ENCODE peak calls at places on chromosome 1, in six cellular contexts. One of them, this sample, is unnamed.

GRCh38 chr1:201885531-201886075 is 3.1 kb upstream of the SHISA4 start:
- DNase-seq in central memory CD8-positive, alpha-beta T cell: no peak
- DNase-seq in cardiac muscle cell: no peak
- DNase-seq in activated CD4-positive, alpha-beta T cell treated with anti-CD3 and anti-CD28 coated beads, Interleukin-2, amount 10 ng/mL, durations not matched to agents 7 days and 5 days: no peak
- DNase-seq in activated CD8-positive, alpha-beta memory T cell treated with anti-CD3 and anti-CD28 coated beads for 4 hours: no peak
- DNase-seq in HCT116: peak
- DNase-seq in this sample: no peak

GRCh38 chr1:155940993-155941844 is at the start of gene RXFP4:
- DNase-seq in central memory CD8-positive, alpha-beta T cell: no peak
- DNase-seq in cardiac muscle cell: no peak
- DNase-seq in activated CD4-positive, alpha-beta T cell treated with anti-CD3 and anti-CD28 coated beads, Interleukin-2, amount 10 ng/mL, durations not matched to agents 7 days and 5 days: no peak
- DNase-seq in activated CD8-positive, alpha-beta memory T cell treated with anti-CD3 and anti-CD28 coated beads for 4 hours: no peak
- DNase-seq in HCT116: no peak
- DNase-seq in this sample: no peak

GRCh38 chr1:70486676-70487470 is 75.8 kb downstream of the CTH start:
- DNase-seq in central memory CD8-positive, alpha-beta T cell: no peak
- DNase-seq in cardiac muscle cell: no peak
- DNase-seq in activated CD4-positive, alpha-beta T cell treated with anti-CD3 and anti-CD28 coated beads, Interleukin-2, amount 10 ng/mL, durations not matched to agents 7 days and 5 days: no peak
- DNase-seq in activated CD8-positive, alpha-beta memory T cell treated with anti-CD3 and anti-CD28 coated beads for 4 hours: no peak
- DNase-seq in HCT116: no peak
- DNase-seq in this sample: no peak

GRCh38 chr1:54317084-54317483 is 89.1 kb downstream of the SSBP3 start:
- DNase-seq in central memory CD8-positive, alpha-beta T cell: no peak
- DNase-seq in cardiac muscle cell: no peak
- DNase-seq in activated CD4-positive, alpha-beta T cell treated with anti-CD3 and anti-CD28 coated beads, Interleukin-2, amount 10 ng/mL, durations not matched to agents 7 days and 5 days: no peak
- DNase-seq in activated CD8-positive, alpha-beta memory T cell treated with anti-CD3 and anti-CD28 coated beads for 4 hours: no peak
- DNase-seq in HCT116: no peak
- DNase-seq in this sample: no peak

GRCh38 chr1:151907363-151908139 is 1.8 kb downstream of the THEM4 start:
- DNase-seq in central memory CD8-positive, alpha-beta T cell: no peak
- DNase-seq in cardiac muscle cell: no peak
- DNase-seq in activated CD4-positive, alpha-beta T cell treated with anti-CD3 and anti-CD28 coated beads, Interleukin-2, amount 10 ng/mL, durations not matched to agents 7 days and 5 days: peak
- DNase-seq in activated CD8-positive, alpha-beta memory T cell treated with anti-CD3 and anti-CD28 coated beads for 4 hours: no peak
- DNase-seq in HCT116: peak
- DNase-seq in this sample: no peak

GRCh38 chr1:117780981-117781475 is 148.4 kb downstream of the GDAP2 start:
- DNase-seq in central memory CD8-positive, alpha-beta T cell: no peak
- DNase-seq in cardiac muscle cell: no peak
- DNase-seq in activated CD4-positive, alpha-beta T cell treated with anti-CD3 and anti-CD28 coated beads, Interleukin-2, amount 10 ng/mL, durations not matched to agents 7 days and 5 days: no peak
- DNase-seq in activated CD8-positive, alpha-beta memory T cell treated with anti-CD3 and anti-CD28 coated beads for 4 hours: no peak
- DNase-seq in HCT116: no peak
- DNase-seq in this sample: no peak

GRCh38 chr1:223142795-223143759 is at the start of gene TLR5:
- DNase-seq in central memory CD8-positive, alpha-beta T cell: peak
- DNase-seq in cardiac muscle cell: peak
- DNase-seq in activated CD4-positive, alpha-beta T cell treated with anti-CD3 and anti-CD28 coated beads, Interleukin-2, amount 10 ng/mL, durations not matched to agents 7 days and 5 days: peak
- DNase-seq in activated CD8-positive, alpha-beta memory T cell treated with anti-CD3 and anti-CD28 coated beads for 4 hours: peak
- DNase-seq in HCT116: peak
- DNase-seq in this sample: peak

GRCh38 chr1:211236633-211237321 is 22.4 kb upstream of the RCOR3 start:
- DNase-seq in central memory CD8-positive, alpha-beta T cell: no peak
- DNase-seq in cardiac muscle cell: no peak
- DNase-seq in activated CD4-positive, alpha-beta T cell treated with anti-CD3 and anti-CD28 coated beads, Interleukin-2, amount 10 ng/mL, durations not matched to agents 7 days and 5 days: no peak
- DNase-seq in activated CD8-positive, alpha-beta memory T cell treated with anti-CD3 and anti-CD28 coated beads for 4 hours: no peak
- DNase-seq in HCT116: no peak
- DNase-seq in this sample: no peak

GRCh38 chr1:15758953-15759661 is 512 bp downstream of the FBLIM1 start:
- DNase-seq in central memory CD8-positive, alpha-beta T cell: no peak
- DNase-seq in cardiac muscle cell: peak
- DNase-seq in activated CD4-positive, alpha-beta T cell treated with anti-CD3 and anti-CD28 coated beads, Interleukin-2, amount 10 ng/mL, durations not matched to agents 7 days and 5 days: no peak
- DNase-seq in activated CD8-positive, alpha-beta memory T cell treated with anti-CD3 and anti-CD28 coated beads for 4 hours: no peak
- DNase-seq in HCT116: no peak
- DNase-seq in this sample: no peak

GRCh38 chr1:51192213-51192843 is 43.7 kb upstream of the RNF11 start:
- DNase-seq in central memory CD8-positive, alpha-beta T cell: peak
- DNase-seq in cardiac muscle cell: peak
- DNase-seq in activated CD4-positive, alpha-beta T cell treated with anti-CD3 and anti-CD28 coated beads, Interleukin-2, amount 10 ng/mL, durations not matched to agents 7 days and 5 days: peak
- DNase-seq in activated CD8-positive, alpha-beta memory T cell treated with anti-CD3 and anti-CD28 coated beads for 4 hours: no peak
- DNase-seq in HCT116: peak
- DNase-seq in this sample: peak

GRCh38 chr1:152673016-152673415 is 2.1 kb upstream of the LCE2C start:
- DNase-seq in central memory CD8-positive, alpha-beta T cell: no peak
- DNase-seq in cardiac muscle cell: no peak
- DNase-seq in activated CD4-positive, alpha-beta T cell treated with anti-CD3 and anti-CD28 coated beads, Interleukin-2, amount 10 ng/mL, durations not matched to agents 7 days and 5 days: no peak
- DNase-seq in activated CD8-positive, alpha-beta memory T cell treated with anti-CD3 and anti-CD28 coated beads for 4 hours: no peak
- DNase-seq in HCT116: no peak
- DNase-seq in this sample: no peak

GRCh38 chr1:198700396-198700795 is 61.6 kb downstream of the PTPRC start:
- DNase-seq in central memory CD8-positive, alpha-beta T cell: no peak
- DNase-seq in cardiac muscle cell: no peak
- DNase-seq in activated CD4-positive, alpha-beta T cell treated with anti-CD3 and anti-CD28 coated beads, Interleukin-2, amount 10 ng/mL, durations not matched to agents 7 days and 5 days: no peak
- DNase-seq in activated CD8-positive, alpha-beta memory T cell treated with anti-CD3 and anti-CD28 coated beads for 4 hours: no peak
- DNase-seq in HCT116: no peak
- DNase-seq in this sample: no peak

GRCh38 chr1:92446990-92447681 is 39.6 kb downstream of the GFI1 start:
- DNase-seq in central memory CD8-positive, alpha-beta T cell: no peak
- DNase-seq in cardiac muscle cell: peak
- DNase-seq in activated CD4-positive, alpha-beta T cell treated with anti-CD3 and anti-CD28 coated beads, Interleukin-2, amount 10 ng/mL, durations not matched to agents 7 days and 5 days: no peak
- DNase-seq in activated CD8-positive, alpha-beta memory T cell treated with anti-CD3 and anti-CD28 coated beads for 4 hours: no peak
- DNase-seq in HCT116: no peak
- DNase-seq in this sample: no peak

GRCh38 chr1:48572632-48573258 is 100.7 kb upstream of the SPATA6 start:
- DNase-seq in central memory CD8-positive, alpha-beta T cell: no peak
- DNase-seq in cardiac muscle cell: peak
- DNase-seq in activated CD4-positive, alpha-beta T cell treated with anti-CD3 and anti-CD28 coated beads, Interleukin-2, amount 10 ng/mL, durations not matched to agents 7 days and 5 days: no peak
- DNase-seq in activated CD8-positive, alpha-beta memory T cell treated with anti-CD3 and anti-CD28 coated beads for 4 hours: no peak
- DNase-seq in HCT116: peak
- DNase-seq in this sample: no peak

GRCh38 chr1:26083246-26083645 is 15.8 kb upstream of the TRIM63 start:
- DNase-seq in central memory CD8-positive, alpha-beta T cell: no peak
- DNase-seq in cardiac muscle cell: peak
- DNase-seq in activated CD4-positive, alpha-beta T cell treated with anti-CD3 and anti-CD28 coated beads, Interleukin-2, amount 10 ng/mL, durations not matched to agents 7 days and 5 days: no peak
- DNase-seq in activated CD8-positive, alpha-beta memory T cell treated with anti-CD3 and anti-CD28 coated beads for 4 hours: no peak
- DNase-seq in HCT116: no peak
- DNase-seq in this sample: no peak

GRCh38 chr1:9279172-9279840 is 13.4 kb upstream of the SPSB1 start:
- DNase-seq in central memory CD8-positive, alpha-beta T cell: no peak
- DNase-seq in cardiac muscle cell: no peak
- DNase-seq in activated CD4-positive, alpha-beta T cell treated with anti-CD3 and anti-CD28 coated beads, Interleukin-2, amount 10 ng/mL, durations not matched to agents 7 days and 5 days: no peak
- DNase-seq in activated CD8-positive, alpha-beta memory T cell treated with anti-CD3 and anti-CD28 coated beads for 4 hours: no peak
- DNase-seq in HCT116: no peak
- DNase-seq in this sample: no peak

GRCh38 chr1:24043345-24044032 is 63.4 kb upstream of the SRSF10 start:
- DNase-seq in central memory CD8-positive, alpha-beta T cell: no peak
- DNase-seq in cardiac muscle cell: no peak
- DNase-seq in activated CD4-positive, alpha-beta T cell treated with anti-CD3 and anti-CD28 coated beads, Interleukin-2, amount 10 ng/mL, durations not matched to agents 7 days and 5 days: no peak
- DNase-seq in activated CD8-positive, alpha-beta memory T cell treated with anti-CD3 and anti-CD28 coated beads for 4 hours: no peak
- DNase-seq in HCT116: no peak
- DNase-seq in this sample: no peak

GRCh38 chr1:3831689-3832088 is 25.3 kb downstream of the CEP104 start:
- DNase-seq in central memory CD8-positive, alpha-beta T cell: no peak
- DNase-seq in cardiac muscle cell: no peak
- DNase-seq in activated CD4-positive, alpha-beta T cell treated with anti-CD3 and anti-CD28 coated beads, Interleukin-2, amount 10 ng/mL, durations not matched to agents 7 days and 5 days: no peak
- DNase-seq in activated CD8-positive, alpha-beta memory T cell treated with anti-CD3 and anti-CD28 coated beads for 4 hours: no peak
- DNase-seq in HCT116: no peak
- DNase-seq in this sample: no peak

GRCh38 chr1:82485591-82486369 is 685.0 kb downstream of the ADGRL2 start:
- DNase-seq in central memory CD8-positive, alpha-beta T cell: no peak
- DNase-seq in cardiac muscle cell: peak
- DNase-seq in activated CD4-positive, alpha-beta T cell treated with anti-CD3 and anti-CD28 coated beads, Interleukin-2, amount 10 ng/mL, durations not matched to agents 7 days and 5 days: no peak
- DNase-seq in activated CD8-positive, alpha-beta memory T cell treated with anti-CD3 and anti-CD28 coated beads for 4 hours: no peak
- DNase-seq in HCT116: no peak
- DNase-seq in this sample: no peak

GRCh38 chr1:92087542-92087941 is 7.4 kb downstream of the BTBD8 start:
- DNase-seq in central memory CD8-positive, alpha-beta T cell: no peak
- DNase-seq in cardiac muscle cell: no peak
- DNase-seq in activated CD4-positive, alpha-beta T cell treated with anti-CD3 and anti-CD28 coated beads, Interleukin-2, amount 10 ng/mL, durations not matched to agents 7 days and 5 days: no peak
- DNase-seq in activated CD8-positive, alpha-beta memory T cell treated with anti-CD3 and anti-CD28 coated beads for 4 hours: no peak
- DNase-seq in HCT116: no peak
- DNase-seq in this sample: no peak

GRCh38 chr1:172002725-172003345 is 161.5 kb downstream of the DNM3 start:
- DNase-seq in central memory CD8-positive, alpha-beta T cell: no peak
- DNase-seq in cardiac muscle cell: peak
- DNase-seq in activated CD4-positive, alpha-beta T cell treated with anti-CD3 and anti-CD28 coated beads, Interleukin-2, amount 10 ng/mL, durations not matched to agents 7 days and 5 days: peak
- DNase-seq in activated CD8-positive, alpha-beta memory T cell treated with anti-CD3 and anti-CD28 coated beads for 4 hours: no peak
- DNase-seq in HCT116: peak
- DNase-seq in this sample: no peak

GRCh38 chr1:110829955-110830553 is 42.9 kb upstream of the CD53 start:
- DNase-seq in central memory CD8-positive, alpha-beta T cell: peak
- DNase-seq in cardiac muscle cell: peak
- DNase-seq in activated CD4-positive, alpha-beta T cell treated with anti-CD3 and anti-CD28 coated beads, Interleukin-2, amount 10 ng/mL, durations not matched to agents 7 days and 5 days: peak
- DNase-seq in activated CD8-positive, alpha-beta memory T cell treated with anti-CD3 and anti-CD28 coated beads for 4 hours: no peak
- DNase-seq in HCT116: peak
- DNase-seq in this sample: peak

GRCh38 chr1:116579253-116579875 is 8.5 kb upstream of the CD58 start:
- DNase-seq in central memory CD8-positive, alpha-beta T cell: no peak
- DNase-seq in cardiac muscle cell: no peak
- DNase-seq in activated CD4-positive, alpha-beta T cell treated with anti-CD3 and anti-CD28 coated beads, Interleukin-2, amount 10 ng/mL, durations not matched to agents 7 days and 5 days: no peak
- DNase-seq in activated CD8-positive, alpha-beta memory T cell treated with anti-CD3 and anti-CD28 coated beads for 4 hours: no peak
- DNase-seq in HCT116: no peak
- DNase-seq in this sample: no peak

GRCh38 chr1:236051107-236051885 is 13.6 kb downstream of the NID1 start:
- DNase-seq in central memory CD8-positive, alpha-beta T cell: no peak
- DNase-seq in cardiac muscle cell: peak
- DNase-seq in activated CD4-positive, alpha-beta T cell treated with anti-CD3 and anti-CD28 coated beads, Interleukin-2, amount 10 ng/mL, durations not matched to agents 7 days and 5 days: no peak
- DNase-seq in activated CD8-positive, alpha-beta memory T cell treated with anti-CD3 and anti-CD28 coated beads for 4 hours: no peak
- DNase-seq in HCT116: no peak
- DNase-seq in this sample: no peak

GRCh38 chr1:217911908-217912307 is 280.8 kb downstream of the SPATA17 start:
- DNase-seq in central memory CD8-positive, alpha-beta T cell: no peak
- DNase-seq in cardiac muscle cell: no peak
- DNase-seq in activated CD4-positive, alpha-beta T cell treated with anti-CD3 and anti-CD28 coated beads, Interleukin-2, amount 10 ng/mL, durations not matched to agents 7 days and 5 days: no peak
- DNase-seq in activated CD8-positive, alpha-beta memory T cell treated with anti-CD3 and anti-CD28 coated beads for 4 hours: no peak
- DNase-seq in HCT116: no peak
- DNase-seq in this sample: no peak

GRCh38 chr1:18681423-18681835 is 50.8 kb downstream of the PAX7 start:
- DNase-seq in central memory CD8-positive, alpha-beta T cell: no peak
- DNase-seq in cardiac muscle cell: peak
- DNase-seq in activated CD4-positive, alpha-beta T cell treated with anti-CD3 and anti-CD28 coated beads, Interleukin-2, amount 10 ng/mL, durations not matched to agents 7 days and 5 days: peak
- DNase-seq in activated CD8-positive, alpha-beta memory T cell treated with anti-CD3 and anti-CD28 coated beads for 4 hours: no peak
- DNase-seq in HCT116: peak
- DNase-seq in this sample: no peak

GRCh38 chr1:107883562-107883961 is 81.4 kb downstream of the VAV3 start:
- DNase-seq in central memory CD8-positive, alpha-beta T cell: no peak
- DNase-seq in cardiac muscle cell: peak
- DNase-seq in activated CD4-positive, alpha-beta T cell treated with anti-CD3 and anti-CD28 coated beads, Interleukin-2, amount 10 ng/mL, durations not matched to agents 7 days and 5 days: no peak
- DNase-seq in activated CD8-positive, alpha-beta memory T cell treated with anti-CD3 and anti-CD28 coated beads for 4 hours: no peak
- DNase-seq in HCT116: no peak
- DNase-seq in this sample: no peak

GRCh38 chr1:159970932-159971342 is 16.9 kb upstream of the SLAMF9 start:
- DNase-seq in central memory CD8-positive, alpha-beta T cell: no peak
- DNase-seq in cardiac muscle cell: peak
- DNase-seq in activated CD4-positive, alpha-beta T cell treated with anti-CD3 and anti-CD28 coated beads, Interleukin-2, amount 10 ng/mL, durations not matched to agents 7 days and 5 days: no peak
- DNase-seq in activated CD8-positive, alpha-beta memory T cell treated with anti-CD3 and anti-CD28 coated beads for 4 hours: no peak
- DNase-seq in HCT116: no peak
- DNase-seq in this sample: no peak

GRCh38 chr1:230047114-230047865 is 19.7 kb upstream of the GALNT2 start:
- DNase-seq in central memory CD8-positive, alpha-beta T cell: no peak
- DNase-seq in cardiac muscle cell: no peak
- DNase-seq in activated CD4-positive, alpha-beta T cell treated with anti-CD3 and anti-CD28 coated beads, Interleukin-2, amount 10 ng/mL, durations not matched to agents 7 days and 5 days: no peak
- DNase-seq in activated CD8-positive, alpha-beta memory T cell treated with anti-CD3 and anti-CD28 coated beads for 4 hours: no peak
- DNase-seq in HCT116: peak
- DNase-seq in this sample: no peak

GRCh38 chr1:179302076-179302475 is 8.5 kb downstream of the SOAT1 start:
- DNase-seq in central memory CD8-positive, alpha-beta T cell: no peak
- DNase-seq in cardiac muscle cell: no peak
- DNase-seq in activated CD4-positive, alpha-beta T cell treated with anti-CD3 and anti-CD28 coated beads, Interleukin-2, amount 10 ng/mL, durations not matched to agents 7 days and 5 days: no peak
- DNase-seq in activated CD8-positive, alpha-beta memory T cell treated with anti-CD3 and anti-CD28 coated beads for 4 hours: no peak
- DNase-seq in HCT116: no peak
- DNase-seq in this sample: no peak

GRCh38 chr1:92329356-92330129 is 30.7 kb downstream of the RPAP2 start:
- DNase-seq in central memory CD8-positive, alpha-beta T cell: no peak
- DNase-seq in cardiac muscle cell: no peak
- DNase-seq in activated CD4-positive, alpha-beta T cell treated with anti-CD3 and anti-CD28 coated beads, Interleukin-2, amount 10 ng/mL, durations not matched to agents 7 days and 5 days: no peak
- DNase-seq in activated CD8-positive, alpha-beta memory T cell treated with anti-CD3 and anti-CD28 coated beads for 4 hours: no peak
- DNase-seq in HCT116: no peak
- DNase-seq in this sample: no peak

GRCh38 chr1:151334822-151335221 is 7.6 kb upstream of the PI4KB start:
- DNase-seq in central memory CD8-positive, alpha-beta T cell: no peak
- DNase-seq in cardiac muscle cell: no peak
- DNase-seq in activated CD4-positive, alpha-beta T cell treated with anti-CD3 and anti-CD28 coated beads, Interleukin-2, amount 10 ng/mL, durations not matched to agents 7 days and 5 days: no peak
- DNase-seq in activated CD8-positive, alpha-beta memory T cell treated with anti-CD3 and anti-CD28 coated beads for 4 hours: no peak
- DNase-seq in HCT116: no peak
- DNase-seq in this sample: no peak

GRCh38 chr1:221182791-221183533 is 303.7 kb downstream of the HLX start:
- DNase-seq in central memory CD8-positive, alpha-beta T cell: no peak
- DNase-seq in cardiac muscle cell: no peak
- DNase-seq in activated CD4-positive, alpha-beta T cell treated with anti-CD3 and anti-CD28 coated beads, Interleukin-2, amount 10 ng/mL, durations not matched to agents 7 days and 5 days: no peak
- DNase-seq in activated CD8-positive, alpha-beta memory T cell treated with anti-CD3 and anti-CD28 coated beads for 4 hours: no peak
- DNase-seq in HCT116: no peak
- DNase-seq in this sample: no peak

GRCh38 chr1:207812778-207813512 is 61.1 kb downstream of the CD46 start:
- DNase-seq in central memory CD8-positive, alpha-beta T cell: no peak
- DNase-seq in cardiac muscle cell: no peak
- DNase-seq in activated CD4-positive, alpha-beta T cell treated with anti-CD3 and anti-CD28 coated beads, Interleukin-2, amount 10 ng/mL, durations not matched to agents 7 days and 5 days: no peak
- DNase-seq in activated CD8-positive, alpha-beta memory T cell treated with anti-CD3 and anti-CD28 coated beads for 4 hours: no peak
- DNase-seq in HCT116: no peak
- DNase-seq in this sample: no peak

GRCh38 chr1:115669002-115669673 is 27.4 kb downstream of the VANGL1 start:
- DNase-seq in central memory CD8-positive, alpha-beta T cell: no peak
- DNase-seq in cardiac muscle cell: no peak
- DNase-seq in activated CD4-positive, alpha-beta T cell treated with anti-CD3 and anti-CD28 coated beads, Interleukin-2, amount 10 ng/mL, durations not matched to agents 7 days and 5 days: no peak
- DNase-seq in activated CD8-positive, alpha-beta memory T cell treated with anti-CD3 and anti-CD28 coated beads for 4 hours: no peak
- DNase-seq in HCT116: peak
- DNase-seq in this sample: no peak

GRCh38 chr1:203051841-203052324 is 25.6 kb downstream of the PPFIA4 start:
- DNase-seq in central memory CD8-positive, alpha-beta T cell: no peak
- DNase-seq in cardiac muscle cell: no peak
- DNase-seq in activated CD4-positive, alpha-beta T cell treated with anti-CD3 and anti-CD28 coated beads, Interleukin-2, amount 10 ng/mL, durations not matched to agents 7 days and 5 days: no peak
- DNase-seq in activated CD8-positive, alpha-beta memory T cell treated with anti-CD3 and anti-CD28 coated beads for 4 hours: no peak
- DNase-seq in HCT116: no peak
- DNase-seq in this sample: no peak

This sample was measured in activated CD4-positive, alpha-beta memory T cell treated with anti-CD3 and anti-CD28 coated beads, Interleukin-2, amount 10 ng/mL, durations not matched to agents 7 days and 5 days.